ENCODE peak calls at places on chromosomes 3 and 15, in six cellular contexts. G, J, K, T, Y and C are unnamed samples.

GRCh38 chr3:114823061-114823460 is 324.0 kb downstream of the ZBTB20 start:
- DNase-seq in T (no peak), J (no peak), K (no peak), G (no peak), Y (no peak), C (no peak)

GRCh38 chr15:49831206-49831965 is 210.5 kb downstream of the DTWD1 start:
- DNase-seq in K (peak), G (no peak), J (no peak), Y (peak), T (no peak), C (no peak)

GRCh38 chr3:186414735-186415419 is 52.8 kb upstream of the DGKG start:
- DNase-seq in Y (peak), G (no peak), K (peak), T (no peak), J (no peak), C (no peak)

GRCh38 chr3:160434071-160434470 is 15.5 kb downstream of the TRIM59 start:
- DNase-seq in J (no peak), K (peak), T (no peak), Y (peak), G (no peak), C (no peak)

GRCh38 chr3:94185753-94186152 is 122.9 kb downstream of the NSUN3 start:
- DNase-seq in G (no peak), T (no peak), Y (peak), J (no peak), K (no peak), C (no peak)

GRCh38 chr3:134651347-134652041 is 672 bp upstream of the KY start:
- DNase-seq in Y (peak), T (no peak), G (no peak), K (peak), J (no peak), C (no peak)

GRCh38 chr3:71011565-71012287 is 571.8 kb downstream of the FOXP1 start:
- DNase-seq in K (peak), T (no peak), J (no peak), G (no peak), Y (peak), C (no peak)

GRCh38 chr3:189853906-189854305 is 222.7 kb downstream of the TP63 start:
- DNase-seq in Y (no peak), K (no peak), J (no peak), G (no peak), T (no peak), C (no peak)

GRCh38 chr3:52204337-52205073 is 6.5 kb downstream of the ALAS1 start:
- DNase-seq in T (no peak), G (no peak), Y (no peak), K (peak), J (no peak), C (no peak)

GRCh38 chr3:134625885-134626741 is 24.7 kb downstream of the KY start:
- DNase-seq in Y (no peak), J (no peak), T (no peak), G (no peak), K (no peak), C (no peak)

GRCh38 chr3:125367403-125368230 is 7.5 kb downstream of the ZNF148 start:
- DNase-seq in Y (peak), T (no peak), G (no peak), J (no peak), K (peak), C (no peak)

GRCh38 chr3:176514297-176514696 is 683.0 kb downstream of the TBL1XR1 start:
- DNase-seq in Y (peak), K (peak), J (no peak), G (no peak), T (no peak), C (no peak)

GRCh38 chr3:139378587-139378986 is 10.9 kb downstream of the COPB2 start:
- DNase-seq in T (no peak), G (no peak), J (no peak), K (peak), Y (no peak), C (no peak)

GRCh38 chr3:35484939-35485605 is 154.3 kb upstream of the ARPP21 start:
- DNase-seq in K (no peak), J (no peak), T (no peak), Y (peak), G (no peak), C (no peak)

GRCh38 chr15:88348579-88349255 is 92.2 kb upstream of the NTRK3 start:
- DNase-seq in T (no peak), G (no peak), K (no peak), Y (no peak), J (no peak), C (no peak)

GRCh38 chr3:169497567-169498257 is 165.8 kb downstream of the MECOM start:
- DNase-seq in T (no peak), G (no peak), K (peak), Y (peak), J (no peak), C (no peak)

GRCh38 chr3:81760924-81761903 is at the start of gene GBE1:
- DNase-seq in K (peak), J (peak), G (peak), Y (peak), T (peak), C (peak)

GRCh38 chr3:115651599-115651998 is 28.3 kb downstream of the GAP43 start:
- DNase-seq in G (no peak), Y (no peak), J (no peak), T (no peak), K (no peak), C (no peak)

GRCh38 chr3:99868438-99868723 is 50.7 kb downstream of the CMSS1 start:
- DNase-seq in G (no peak), Y (peak), T (no peak), K (peak), J (no peak), C (no peak)

GRCh38 chr3:47163023-47163989 is 607 bp downstream of the SETD2 start:
- DNase-seq in K (peak), Y (peak), G (peak), T (peak), J (peak), C (peak)

GRCh38 chr3:154071154-154071553 is 50.0 kb upstream of the ARHGEF26 start:
- DNase-seq in G (no peak), Y (no peak), T (no peak), K (no peak), J (no peak), C (no peak)

GRCh38 chr3:191136347-191136746 is 62.7 kb upstream of the OSTN start:
- DNase-seq in Y (peak), G (no peak), J (no peak), T (no peak), K (peak), C (no peak)

GRCh38 chr3:171788546-171789351 is 21.5 kb downstream of the PLD1 start:
- DNase-seq in G (no peak), K (peak), Y (peak), T (no peak), J (no peak), C (no peak)

GRCh38 chr3:136988651-136989050 is 30.9 kb downstream of the IL20RB start:
- DNase-seq in G (no peak), J (no peak), T (no peak), K (no peak), Y (no peak), C (no peak)

GRCh38 chr3:13705051-13705450 is 156.1 kb downstream of the FBLN2 start:
- DNase-seq in J (no peak), G (no peak), Y (no peak), K (no peak), T (no peak), C (no peak)

GRCh38 chr15:94638183-94638582 is 406.8 kb downstream of the MCTP2 start:
- DNase-seq in Y (no peak), G (no peak), T (no peak), J (no peak), K (no peak), C (no peak)

GRCh38 chr3:159839561-159840379 is 148.9 kb upstream of the IL12A start:
- DNase-seq in K (no peak), J (no peak), G (no peak), T (peak), Y (peak), C (no peak)

GRCh38 chr3:185586644-185586964 is 509 bp downstream of the SENP2 start:
- DNase-seq in K (no peak), G (no peak), J (no peak), Y (no peak), T (no peak), C (no peak)

GRCh38 chr3:143850877-143851276 is 2.6 kb upstream of the SLC9A9 start:
- DNase-seq in G (no peak), Y (no peak), K (no peak), T (no peak), J (no peak), C (no peak)

GRCh38 chr3:137764001-137764433 is at the start of gene SOX14:
- DNase-seq in J (no peak), G (no peak), T (no peak), Y (no peak), K (no peak), C (no peak)

GRCh38 chr3:10558726-10559125 is 53.3 kb upstream of the ATP2B2 start:
- DNase-seq in J (no peak), K (no peak), G (no peak), T (no peak), Y (no peak), C (no peak)

GRCh38 chr3:49566312-49566711 is 12.0 kb downstream of the BSN start:
- DNase-seq in J (no peak), Y (no peak), K (no peak), G (no peak), T (no peak), C (no peak)
- TF ChIP-seq CTCF in J (no peak), Y (peak), K (peak), G (no peak), T (no peak), C (no peak)

GRCh38 chr15:85473455-85473854 is 93.1 kb downstream of the AKAP13 start:
- DNase-seq in J (no peak), T (no peak), Y (peak), K (peak), G (no peak), C (no peak)
- TF ChIP-seq CTCF in J (no peak), T (no peak), Y (no peak), K (no peak), G (no peak), C (no peak)

GRCh38 chr3:102225407-102226132 is 209.2 kb upstream of the ZPLD1 start:
- DNase-seq in J (no peak), T (no peak), K (peak), G (no peak), Y (peak), C (no peak)

GRCh38 chr3:102226463-102226862 is 208.4 kb upstream of the ZPLD1 start:
- DNase-seq in T (no peak), G (no peak), Y (no peak), K (no peak), J (no peak), C (no peak)

GRCh38 chr3:102223139-102223538 is 211.7 kb upstream of the ZPLD1 start:
- DNase-seq in J (no peak), Y (no peak), T (no peak), K (no peak), G (no peak), C (no peak)

GRCh38 chr3:102229062-102229655 is 205.7 kb upstream of the ZPLD1 start:
- DNase-seq in K (peak), J (peak), Y (peak), G (peak), T (peak), C (peak)

DNA sequence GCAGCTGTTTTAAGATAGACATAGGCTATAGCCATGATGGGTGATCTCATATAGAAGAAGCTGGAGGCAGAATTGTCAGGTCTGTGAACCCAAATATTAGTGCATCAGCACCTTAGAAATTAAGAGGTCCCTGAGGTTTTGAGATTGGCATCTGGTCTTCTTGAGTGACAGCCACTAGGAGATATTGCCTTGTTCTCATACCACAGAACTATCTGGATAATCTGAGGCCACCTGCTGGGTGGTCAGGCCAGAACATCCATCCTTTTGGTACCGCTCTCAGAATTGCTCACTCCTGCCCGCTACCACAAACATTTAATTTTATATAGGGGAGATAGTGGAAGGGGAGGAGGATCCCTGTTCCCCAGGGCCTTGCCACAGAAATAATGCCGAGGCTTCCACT is 210.6 kb upstream of the ZPLD1 start:
- DNase-seq in G (no peak), Y (peak), K (peak), J (no peak), T (no peak), C (no peak)
- TF ChIP-seq CTCF in G (no peak), Y (peak), K (peak), J (no peak), T (no peak), C (no peak)

DNA sequence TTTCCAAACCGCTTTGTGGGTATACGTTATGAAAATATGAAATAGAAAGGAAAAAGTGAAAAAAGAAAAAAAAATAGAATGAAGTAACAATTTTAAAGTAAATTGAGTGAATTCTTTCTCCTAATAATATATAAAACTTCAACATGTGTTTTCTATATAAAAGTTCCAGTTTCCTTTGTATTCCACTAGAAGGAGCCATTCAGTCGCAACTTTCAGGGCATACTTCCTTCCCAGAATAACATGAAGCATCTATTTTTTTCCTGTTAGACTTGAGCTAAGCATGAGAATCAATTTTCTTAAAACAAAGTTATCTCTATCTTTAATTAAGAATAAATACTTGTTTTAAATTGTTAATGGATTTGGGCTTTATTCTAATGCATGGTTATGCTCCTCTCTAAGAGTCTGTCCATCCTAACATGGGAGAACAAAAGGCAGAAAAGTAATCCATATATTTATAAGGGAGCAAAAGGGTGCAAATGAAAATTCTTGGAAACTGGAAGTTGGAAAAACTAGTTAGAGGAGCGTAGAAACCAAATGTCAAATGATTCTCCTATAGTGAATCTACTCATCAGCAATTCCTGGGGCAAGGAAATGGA is 16.0 kb upstream of the VGLL3 start:
- DNase-seq in J (no peak), Y (peak), G (no peak), T (no peak), K (peak), C (no peak)
- TF ChIP-seq CTCF in J (no peak), Y (peak), G (no peak), T (peak), K (peak), C (no peak)

GRCh38 chr3:132803889-132804288 is 81.7 kb upstream of the NPHP3 start:
- DNase-seq in Y (no peak), J (no peak), T (no peak), G (no peak), K (no peak), C (no peak)
- TF ChIP-seq CTCF in Y (peak), J (no peak), T (peak), G (no peak), K (peak), C (no peak)

GRCh38 chr15:100869151-100869999 is 10.3 kb upstream of the ALDH1A3 start:
- DNase-seq in J (no peak), K (no peak), Y (no peak), G (no peak), T (no peak), C (no peak)
- TF ChIP-seq CTCF in J (no peak), K (peak), Y (peak), G (peak), T (peak), C (no peak)

DNA sequence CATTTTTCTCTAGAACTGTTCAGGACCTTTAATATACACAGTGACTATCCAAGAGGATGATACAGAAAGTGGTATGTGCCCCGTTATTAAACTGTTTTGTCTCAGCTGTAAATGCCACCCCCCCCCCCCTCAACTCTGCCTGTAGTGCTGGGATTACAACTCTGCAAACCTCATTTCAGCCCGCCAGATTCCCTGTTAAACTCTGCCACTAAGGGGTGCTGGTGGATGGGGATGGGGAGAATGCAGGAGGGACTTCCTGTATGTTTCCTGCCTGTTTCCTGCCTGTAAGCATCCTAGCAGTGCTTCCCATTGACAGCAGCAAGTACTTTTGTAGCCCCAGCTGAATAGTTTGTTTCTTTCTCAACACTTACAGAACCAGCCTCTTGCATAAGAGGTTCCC is 301.7 kb upstream of the RORA start:
- DNase-seq in J (no peak), K (no peak), G (no peak), T (no peak), Y (no peak), C (no peak)
- TF ChIP-seq CTCF in J (no peak), K (no peak), G (no peak), T (no peak), Y (no peak), C (no peak)

GRCh38 chr3:128395500-128396125 is 71.1 kb downstream of the DNAJB8 start:
- DNase-seq in T (no peak), K (peak), Y (peak), G (no peak), J (no peak), C (no peak)
- TF ChIP-seq CTCF in T (no peak), K (no peak), Y (no peak), G (no peak), J (no peak), C (no peak)

GRCh38 chr3:161852744-161853143 is 356.1 kb downstream of the OTOL1 start:
- DNase-seq in Y (no peak), T (no peak), K (no peak), J (no peak), G (no peak), C (no peak)

GRCh38 chr3:161854232-161854771 is 357.7 kb downstream of the OTOL1 start:
- DNase-seq in J (no peak), K (peak), Y (peak), T (peak), G (no peak), C (no peak)

DNA sequence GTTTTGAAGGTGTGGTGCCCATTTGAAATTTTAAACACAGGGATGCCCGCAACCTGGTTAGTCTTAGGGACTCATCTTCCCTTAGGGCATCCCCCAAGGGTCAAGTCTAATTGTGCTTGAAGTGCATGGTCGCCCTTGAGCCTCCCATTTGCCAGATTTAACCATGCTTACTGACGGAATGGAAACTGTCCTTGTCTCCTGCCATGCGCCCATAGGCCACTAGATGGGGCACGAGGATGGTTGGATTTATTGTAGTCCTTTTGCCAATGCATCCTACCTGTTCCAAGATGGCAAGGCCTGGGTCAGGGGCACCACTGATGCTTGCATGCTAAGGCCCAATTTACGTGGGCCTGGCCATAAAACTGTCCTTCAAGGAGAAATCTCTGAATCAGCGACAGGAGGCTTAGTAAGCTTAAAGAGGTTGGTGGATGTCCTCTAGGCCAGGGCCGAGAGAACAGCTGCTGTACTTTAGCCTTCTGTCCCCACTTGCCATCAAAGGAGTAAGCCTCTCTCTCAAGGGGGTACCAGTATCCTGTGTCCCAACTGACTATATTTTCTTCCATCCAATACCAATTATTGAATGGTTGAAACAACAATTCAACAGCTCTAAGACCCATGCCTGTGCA is 355.4 kb downstream of the OTOL1 start:
- DNase-seq in T (peak), Y (peak), G (no peak), K (peak), J (no peak), C (no peak)
- TF ChIP-seq CTCF in T (peak), Y (peak), G (no peak), K (peak), J (peak), C (no peak)